ENCODE peak calls at places on chromosomes 13 and 19, in four cellular contexts. S is AG09309, E is A549, N is ascending aorta. R is an unnamed sample.
A peak's percentile ranks its signal among the peaks of the same experiment; 100 is the strongest.

GRCh38 chr13:113397606-113398425 is 33.9 kb upstream of the GRTP1 start:
- DNase-seq in S (no peak), E (no peak), N (no peak), R (no peak)

GRCh38 chr19:30387311-30388115 is 15.3 kb downstream of the ZNF536 start:
- DNase-seq in S (no peak), N (no peak), E (no peak), R (no peak)

GRCh38 chr13:75871059-75871458 is 234.9 kb downstream of the LMO7 start:
- DNase-seq in S (no peak), E (no peak), N (no peak), R (no peak)

GRCh38 chr13:39910833-39911232 is 255.4 kb downstream of the COG6 start:
- DNase-seq in N (no peak), S (peak; percentile 46), E (no peak), R (no peak)

GRCh38 chr13:39051157-39051556 is 12.9 kb downstream of the NHLRC3 start:
- DNase-seq in S (peak; percentile 8), E (no peak), N (no peak), R (no peak)

GRCh38 chr19:46731007-46731501 is 14.1 kb upstream of the PRKD2 start:
- DNase-seq in E (peak; percentile 63), N (no peak), S (peak; percentile 63), R (no peak)

GRCh38 chr19:19403373-19403901 is 2.0 kb upstream of the GATAD2A start:
- DNase-seq in N (no peak), S (no peak), E (no peak), R (no peak)

GRCh38 chr19:51140441-51140840 is 1.7 kb upstream of the SIGLEC7 start:
- DNase-seq in N (no peak), E (no peak), S (no peak), R (no peak)

GRCh38 chr19:13623686-13624405 is 117.6 kb upstream of the CACNA1A start:
- DNase-seq in E (no peak), N (no peak), S (no peak), R (no peak)

GRCh38 chr19:1253514-1254080 is 5.2 kb downstream of the MIDN start:
- DNase-seq in S (no peak), N (no peak), E (no peak), R (no peak)

GRCh38 chr13:68124437-68125086 is 894.4 kb upstream of the PCDH9 start:
- DNase-seq in E (no peak), N (no peak), S (no peak), R (no peak)

GRCh38 chr19:5539431-5539833 is 28.3 kb downstream of the TINCR start:
- DNase-seq in N (no peak), E (no peak), S (no peak), R (no peak)

GRCh38 chr13:21478881-21479808 is 20.0 kb upstream of the ZDHHC20 start:
- DNase-seq in E (no peak), S (peak; percentile 55), N (no peak), R (peak; percentile 29)

GRCh38 chr19:32336259-32337111 is 8.9 kb upstream of the ZNF507 start:
- DNase-seq in N (no peak), S (no peak), E (no peak), R (no peak)

GRCh38 chr13:29310806-29311205 is 284.7 kb downstream of the SLC7A1 start:
- DNase-seq in S (no peak), E (no peak), N (no peak), R (no peak)

GRCh38 chr19:18421371-18421959 is 2.3 kb downstream of the SSBP4 start:
- DNase-seq in E (no peak), S (no peak), N (no peak), R (no peak)

GRCh38 chr19:45677351-45678230 is 9.6 kb downstream of the GIPR start:
- DNase-seq in E (peak; percentile 93), S (no peak), N (no peak), R (no peak)

GRCh38 chr19:19459099-19459498 is 53.6 kb downstream of the GATAD2A start:
- DNase-seq in S (no peak), N (no peak), E (no peak), R (no peak)

GRCh38 chr19:48814895-48815294 is 4.1 kb upstream of the BCAT2 start:
- DNase-seq in N (no peak), S (no peak), E (no peak), R (no peak)

GRCh38 chr13:98752111-98752941 is at the start of gene SLC15A1:
- DNase-seq in N (no peak), S (no peak), E (no peak), R (no peak)

GRCh38 chr13:110575322-110576069 is 14.0 kb upstream of the RAB20 start:
- DNase-seq in N (no peak), S (no peak), E (no peak), R (peak; percentile 23)

GRCh38 chr19:35142531-35143230 is 374 bp upstream of the FXYD7 start:
- DNase-seq in S (no peak), E (peak; percentile 83), N (no peak), R (no peak)

GRCh38 chr19:4376245-4376990 is 23.9 kb downstream of the SH3GL1 start:
- DNase-seq in S (no peak), E (no peak), N (no peak), R (no peak)

GRCh38 chr19:4375164-4375619 is 25.2 kb downstream of the SH3GL1 start:
- DNase-seq in S (no peak), N (no peak), E (no peak), R (no peak)

GRCh38 chr19:4376991-4377781 is 23.2 kb downstream of the SH3GL1 start:
- DNase-seq in N (no peak), S (no peak), E (no peak), R (peak; percentile 89)

GRCh38 chr19:4374451-4375163 is 25.7 kb downstream of the SH3GL1 start:
- DNase-seq in S (peak; percentile 44), N (peak; percentile 37), E (peak; percentile 52), R (peak; percentile 70)

DNA sequence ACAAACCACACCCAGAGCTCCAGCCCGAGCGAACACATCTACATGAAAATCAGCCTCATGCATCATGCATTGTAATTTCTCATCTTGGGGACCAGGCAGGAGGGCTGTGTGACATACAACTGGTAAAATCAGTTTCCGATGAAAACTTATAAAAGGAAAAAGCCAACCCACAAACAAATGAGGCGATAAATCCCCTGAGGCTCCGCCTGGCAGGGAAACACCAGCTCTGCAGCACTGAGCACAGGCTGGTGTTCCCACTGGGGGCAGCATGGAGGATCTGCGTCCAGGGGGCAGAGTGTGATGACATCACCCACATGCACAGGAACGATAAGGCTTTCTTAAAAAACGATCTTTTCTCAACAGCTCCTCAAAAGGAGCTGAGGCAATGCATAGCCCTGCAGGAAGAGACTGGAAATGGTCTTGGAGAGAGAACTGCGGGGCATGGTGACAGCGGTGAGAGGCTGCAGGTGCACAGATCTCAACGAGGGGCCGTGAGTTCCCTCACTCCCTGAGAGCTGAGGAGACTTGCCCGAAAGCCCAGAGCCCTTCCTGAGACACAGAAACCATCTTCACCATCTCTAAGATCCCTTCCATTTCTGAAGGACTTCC is 24.6 kb downstream of the SH3GL1 start:
- DNase-seq in E (no peak), S (peak; percentile 49), N (no peak), R (no peak)
- TF ChIP-seq CTCF in E (no peak), S (peak; percentile 62), N (peak; percentile 49), R (no peak)

DNA sequence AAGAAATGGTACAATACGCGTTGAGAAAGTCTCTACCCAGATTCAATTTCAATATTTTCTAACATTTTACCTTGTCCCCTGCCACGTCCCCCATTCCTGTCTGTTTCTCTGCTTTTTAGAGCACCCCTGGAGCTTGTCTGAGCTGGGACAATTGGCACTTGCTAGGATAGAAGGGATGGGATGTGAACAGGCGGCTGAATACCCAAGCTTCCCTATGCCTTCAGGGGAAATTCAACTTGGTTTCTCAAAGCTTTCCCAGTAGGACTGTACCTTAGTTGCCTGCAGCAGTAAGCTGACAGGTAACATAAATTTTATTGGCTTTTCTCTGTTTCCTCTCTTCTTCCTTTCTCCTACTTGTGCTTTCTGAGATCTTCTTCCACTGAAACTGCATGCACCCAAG is 1663.3 kb downstream of the EFNB2 start:
- DNase-seq in N (no peak), E (no peak), S (no peak), R (no peak)
- TF ChIP-seq CTCF in N (no peak), E (no peak), S (no peak), R (no peak)

GRCh38 chr13:60091573-60091972 is 72.2 kb downstream of the DIAPH3 start:
- DNase-seq in E (no peak), S (no peak), N (no peak), R (no peak)
- TF ChIP-seq CTCF in E (no peak), S (no peak), N (no peak), R (no peak)

DNA sequence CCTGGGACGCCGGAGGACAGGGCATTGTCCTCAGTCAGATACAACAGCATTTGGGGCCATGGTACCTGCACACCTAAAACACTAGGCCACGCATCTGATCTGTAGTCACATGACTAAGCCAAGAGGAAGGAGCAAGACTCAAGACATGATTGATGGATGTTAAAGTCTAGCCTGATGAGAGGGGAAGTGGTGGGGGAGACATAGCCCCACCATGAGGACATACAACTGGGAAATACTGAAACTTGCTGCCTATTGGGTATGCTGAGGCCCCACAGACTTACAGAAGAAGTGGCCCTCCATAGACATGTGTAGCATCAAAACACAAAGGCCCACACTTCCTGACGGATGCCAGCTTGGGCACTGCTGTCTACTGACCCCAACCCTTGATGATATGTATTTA is 1.4 kb upstream of the ICAM4 start:
- DNase-seq in N (no peak), E (no peak), S (no peak), R (no peak)
- TF ChIP-seq CTCF in N (no peak), E (no peak), S (no peak), R (no peak)

GRCh38 chr13:84683448-84683847 is 801.2 kb upstream of the SLITRK1 start:
- DNase-seq in E (no peak), S (no peak), N (no peak), R (no peak)
- TF ChIP-seq CTCF in E (no peak), S (no peak), N (no peak), R (no peak)